ENCODE peak calls at places on chromosomes 11 and 22, in seven cellular contexts. E, A, Z, O, I, C and R are unnamed samples.
A peak's percentile ranks its signal among the peaks of the same experiment; 100 is the strongest.

GRCh38 chr11:131428853-131429252 is 58.4 kb downstream of the NTM start:
- DNase-seq in O (no peak), Z (no peak), C (no peak), E (no peak), A (no peak), I (no peak), R (no peak)

GRCh38 chr11:77547863-77548551 is 41.7 kb upstream of the AQP11 start:
- DNase-seq in O (peak; percentile 71), C (no peak), A (peak; percentile 71), E (peak; percentile 56), I (peak; percentile 29), Z (peak; percentile 79), R (peak; percentile 80)

GRCh38 chr22:25113316-25113721 is 86.3 kb upstream of the CRYBB3 start:
- DNase-seq in E (no peak), I (no peak), Z (no peak), A (peak; percentile 43), O (peak; percentile 16), C (no peak), R (no peak)

GRCh38 chr11:119363081-119363861 is 16.8 kb upstream of the MFRP start:
- DNase-seq in O (no peak), Z (no peak), E (no peak), I (no peak), C (no peak), A (no peak), R (no peak)

GRCh38 chr11:122741613-122742012 is 86.1 kb downstream of the UBASH3B start:
- DNase-seq in I (no peak), O (no peak), C (no peak), A (peak; percentile 92), Z (peak; percentile 68), E (no peak), R (no peak)

GRCh38 chr22:27220349-27220748 is 563.0 kb downstream of the MIAT start:
- DNase-seq in C (no peak), A (peak; percentile 93), Z (peak; percentile 89), O (no peak), E (no peak), I (no peak), R (no peak)

GRCh38 chr11:110430267-110431211 is 791 bp downstream of the FDX1 start:
- DNase-seq in Z (peak; percentile 56), E (peak; percentile 12), A (peak; percentile 75), I (peak; percentile 41), O (peak; percentile 54), C (no peak), R (no peak)

GRCh38 chr22:23850136-23850611 is 7.5 kb upstream of the SLC2A11 start:
- DNase-seq in A (no peak), E (no peak), O (no peak), C (no peak), Z (no peak), I (no peak), R (no peak)

GRCh38 chr11:117584056-117584830 is 212.8 kb downstream of the DSCAML1 start:
- DNase-seq in Z (peak; percentile 2), O (no peak), A (no peak), I (no peak), C (no peak), E (no peak), R (no peak)

GRCh38 chr22:23178512-23179254 is 1.6 kb upstream of the BCR start:
- DNase-seq in I (peak; percentile 65), O (peak; percentile 70), E (no peak), Z (peak; percentile 38), C (peak; percentile 90), A (peak; percentile 58), R (peak; percentile 79)

GRCh38 chr11:35407041-35407440 is 12.3 kb downstream of the SLC1A2 start:
- DNase-seq in C (no peak), Z (no peak), I (no peak), O (no peak), A (no peak), E (no peak), R (no peak)

GRCh38 chr11:469684-470667 is 19.9 kb downstream of the PTDSS2 start:
- DNase-seq in A (peak; percentile 92), O (peak; percentile 34), Z (peak; percentile 81), C (no peak), E (no peak), I (no peak), R (no peak)

GRCh38 chr11:76695133-76695532 is 24.6 kb upstream of the LRRC32 start:
- DNase-seq in O (no peak), I (no peak), E (no peak), Z (no peak), C (no peak), A (no peak), R (no peak)

GRCh38 chr22:29156507-29156906 is 49.2 kb upstream of the EMID1 start:
- DNase-seq in C (peak; percentile 68), E (no peak), O (peak; percentile 67), A (peak; percentile 24), I (no peak), Z (peak; percentile 5), R (peak; percentile 72)

GRCh38 chr11:94020777-94021615 is at the start of gene HEPHL1:
- DNase-seq in C (no peak), A (no peak), I (peak; percentile 30), Z (peak; percentile 4), E (no peak), O (peak; percentile 13), R (peak; percentile 67)

GRCh38 chr11:40877256-40877655 is 582.2 kb downstream of the LRRC4C start:
- DNase-seq in A (no peak), Z (no peak), O (peak; percentile 30), C (no peak), E (no peak), I (no peak), R (no peak)

GRCh38 chr11:121059605-121060004 is 35.7 kb downstream of the TBCEL start:
- DNase-seq in Z (no peak), O (no peak), C (no peak), E (no peak), I (no peak), A (peak; percentile 32), R (no peak)
- H2AK5ac ChIP-seq in Z (no peak overlapping the region), O (no peak overlapping the region), C (no peak overlapping the region), E (no peak overlapping the region), I (no peak overlapping the region), A (no peak overlapping the region), R (no peak overlapping the region)

GRCh38 chr11:48044577-48044976 is 64.2 kb downstream of the PTPRJ start:
- DNase-seq in A (no peak), E (no peak), I (no peak), Z (no peak), C (no peak), O (no peak), R (no peak)
- H3K9ac ChIP-seq in A (no peak overlapping the region), E (no peak overlapping the region), I (no peak overlapping the region), Z (no peak overlapping the region), C (no peak overlapping the region), O (no peak overlapping the region), R (no peak overlapping the region)

GRCh38 chr11:65291613-65292012 is 23.1 kb upstream of the CDC42EP2 start:
- DNase-seq in C (no peak), E (no peak), A (peak; percentile 83), O (peak; percentile 30), I (peak; percentile 20), Z (peak; percentile 80), R (no peak)
- H2BK5ac ChIP-seq in C (no peak overlapping the region), E (no peak overlapping the region), A (peak overlapping the region; percentile 75), O (no peak overlapping the region), I (peak overlapping the region; percentile 77), Z (peak overlapping the region; percentile 99), R (no peak overlapping the region)

GRCh38 chr11:4495487-4495886 is 13.0 kb downstream of the OR52K1 start:
- DNase-seq in E (no peak), Z (no peak), C (no peak), O (no peak), I (peak; percentile 35), A (no peak), R (no peak)

GRCh38 chr11:4491878-4492606 is 9.6 kb downstream of the OR52K1 start:
- DNase-seq in I (no peak), C (no peak), O (no peak), E (no peak), A (no peak), Z (peak; percentile 2), R (no peak)

GRCh38 chr11:4496555-4497248 is 14.3 kb downstream of the OR52K1 start:
- DNase-seq in A (no peak), O (no peak), C (no peak), E (no peak), I (no peak), Z (no peak), R (no peak)

GRCh38 chr11:4493480-4493818 is 11.0 kb downstream of the OR52K1 start:
- DNase-seq in C (no peak), A (no peak), O (no peak), E (no peak), I (no peak), Z (no peak), R (no peak)

DNA sequence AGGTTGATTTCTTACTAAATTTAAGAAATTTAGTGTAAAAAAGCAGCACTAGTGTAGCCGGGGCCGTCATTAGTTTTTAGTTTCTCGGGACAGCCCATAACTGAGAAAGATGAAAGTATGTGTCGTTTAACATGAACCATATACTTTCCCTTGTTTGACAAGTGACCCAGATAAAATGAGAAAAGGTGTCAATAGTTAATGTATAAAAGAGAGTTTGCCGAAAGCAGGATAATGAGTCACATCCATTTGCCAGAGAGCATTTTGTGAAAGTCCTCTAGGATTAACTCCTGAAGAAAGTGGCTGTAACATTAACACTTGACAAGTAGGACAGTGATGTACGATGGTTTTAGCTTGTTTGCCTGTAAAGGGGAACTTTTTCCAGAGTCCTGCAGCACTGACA is 13.5 kb downstream of the OR52K1 start:
- DNase-seq in C (no peak), Z (no peak), I (no peak), E (no peak), A (no peak), O (no peak), R (no peak)
- H2AK5ac ChIP-seq in C (no peak overlapping the region), Z (no peak overlapping the region), I (no peak overlapping the region), E (no peak overlapping the region), A (no peak overlapping the region), O (no peak overlapping the region), R (no peak overlapping the region)